ENCODE peak calls at places on chromosomes 16 and 17, in four cellular contexts. A is left ventricle myocardium superior, D is HTR-8/SVneo, F is esophagus squamous epithelium. C is an unnamed sample.
A peak's percentile ranks its signal among the peaks of the same experiment; 100 is the strongest.

GRCh38 chr17:32120086-32120485 is 22.2 kb upstream of the RHOT1 start:
- DNase-seq in A (no peak), F (no peak), D (no peak), C (no peak)

GRCh38 chr17:74873874-74874614 is 1.2 kb upstream of the FDXR start:
- DNase-seq in A (no peak), D (peak; percentile 68), F (no peak), C (peak; percentile 63)

GRCh38 chr17:15262291-15263205 is 2.6 kb downstream of the PMP22 start:
- DNase-seq in D (peak; percentile 93), A (peak; percentile 94), F (peak; percentile 28), C (peak; percentile 86)

GRCh38 chr17:56733833-56734232 is 99.9 kb downstream of the C17orf67 start:
- DNase-seq in D (no peak), F (no peak), A (no peak), C (no peak)

GRCh38 chr17:8163978-8164814 is 1.4 kb upstream of the VAMP2 start:
- DNase-seq in D (peak; percentile 59), A (peak; percentile 87), F (no peak), C (peak; percentile 75)

GRCh38 chr16:58127033-58127556 is 2.1 kb downstream of the CFAP20 start:
- DNase-seq in D (no peak), F (no peak), A (no peak), C (no peak)

GRCh38 chr17:66711936-66712335 is 123.0 kb upstream of the CACNG5 start:
- DNase-seq in D (no peak), F (no peak), A (no peak), C (no peak)

GRCh38 chr17:5203178-5203907 is 11.7 kb upstream of the ZNF594 start:
- DNase-seq in A (no peak), F (no peak), D (no peak), C (no peak)

GRCh38 chr17:61397086-61397842 is 2.4 kb upstream of the TBX2 start:
- DNase-seq in F (no peak), A (peak; percentile 52), D (no peak), C (peak; percentile 91)

GRCh38 chr16:4511441-4512082 is 27.0 kb downstream of the CDIP1 start:
- DNase-seq in F (no peak), D (peak; percentile 60), A (peak; percentile 77), C (peak; percentile 94)

GRCh38 chr17:50414808-50415207 is 11.2 kb upstream of the ACSF2 start:
- DNase-seq in F (no peak), D (no peak), A (no peak), C (no peak)

GRCh38 chr17:70767102-70767701 is 597.9 kb downstream of the KCNJ2 start:
- DNase-seq in F (no peak), D (peak; percentile 33), A (no peak), C (peak; percentile 21)

GRCh38 chr17:67520916-67521772 is 144.1 kb downstream of the PITPNC1 start:
- DNase-seq in D (no peak), F (no peak), A (no peak), C (no peak)

GRCh38 chr17:17710728-17711541 is 29.7 kb downstream of the RAI1 start:
- DNase-seq in D (peak; percentile 98), F (no peak), A (no peak), C (peak; percentile 93)

C was measured in H7.